ENCODE peak calls at places on chromosomes 5 and 9, in four cellular contexts. K is A549, T is spleen, C is tibial nerve. M is an unnamed sample.

GRCh38 chr5:67465556-67466206 is 269.1 kb upstream of the CD180 start:
- DNase-seq in C (no peak), T (no peak), K (no peak), M (no peak)

GRCh38 chr5:75381456-75381855 is 44.4 kb downstream of the HMGCR start:
- DNase-seq in C (no peak), K (no peak), T (no peak), M (no peak)

GRCh38 chr9:89442981-89443817 is 54.7 kb downstream of the SEMA4D start:
- DNase-seq in K (no peak), T (no peak), C (no peak), M (no peak)

GRCh38 chr5:55994502-55994997 is at the start of gene IL6ST:
- DNase-seq in T (no peak), K (peak), C (peak), M (no peak)

GRCh38 chr5:67009028-67009427 is 187.6 kb downstream of the CD180 start:
- DNase-seq in K (no peak), C (no peak), T (no peak), M (no peak)

GRCh38 chr5:122815218-122815767 is 30.1 kb upstream of the SNX24 start:
- DNase-seq in C (no peak), T (no peak), K (no peak), M (no peak)

GRCh38 chr9:137461663-137462395 is 2.7 kb upstream of the NSMF start:
- DNase-seq in K (peak), C (no peak), T (peak), M (no peak)

GRCh38 chr5:159504857-159505304 is 174.6 kb upstream of the IL12B start:
- DNase-seq in C (no peak), T (no peak), K (no peak), M (peak)

GRCh38 chr5:33964132-33964531 is 20.4 kb downstream of the SLC45A2 start:
- DNase-seq in K (no peak), C (no peak), T (no peak), M (no peak)

GRCh38 chr9:98890256-98890655 is 53.5 kb upstream of the COL15A1 start:
- DNase-seq in T (no peak), K (no peak), C (no peak), M (no peak)

GRCh38 chr9:134544388-134545212 is 97.0 kb upstream of the COL5A1 start:
- DNase-seq in T (peak), C (no peak), K (no peak), M (peak)

GRCh38 chr5:171309526-171310333 is 682 bp downstream of the TLX3 start:
- DNase-seq in K (peak), T (no peak), C (no peak), M (no peak)

GRCh38 chr9:18437315-18438200 is 36.4 kb upstream of the ADAMTSL1 start:
- DNase-seq in C (no peak), K (no peak), T (peak), M (peak)

GRCh38 chr9:72527801-72528195 is 6.4 kb downstream of the TMC1 start:
- DNase-seq in K (no peak), T (no peak), C (no peak), M (no peak)

GRCh38 chr9:72529531-72529930 is 8.1 kb downstream of the TMC1 start:
- DNase-seq in T (no peak), C (no peak), K (no peak), M (no peak)

GRCh38 chr9:72524820-72525539 is 3.6 kb downstream of the TMC1 start:
- DNase-seq in T (no peak), K (peak), C (no peak), M (no peak)

DNA sequence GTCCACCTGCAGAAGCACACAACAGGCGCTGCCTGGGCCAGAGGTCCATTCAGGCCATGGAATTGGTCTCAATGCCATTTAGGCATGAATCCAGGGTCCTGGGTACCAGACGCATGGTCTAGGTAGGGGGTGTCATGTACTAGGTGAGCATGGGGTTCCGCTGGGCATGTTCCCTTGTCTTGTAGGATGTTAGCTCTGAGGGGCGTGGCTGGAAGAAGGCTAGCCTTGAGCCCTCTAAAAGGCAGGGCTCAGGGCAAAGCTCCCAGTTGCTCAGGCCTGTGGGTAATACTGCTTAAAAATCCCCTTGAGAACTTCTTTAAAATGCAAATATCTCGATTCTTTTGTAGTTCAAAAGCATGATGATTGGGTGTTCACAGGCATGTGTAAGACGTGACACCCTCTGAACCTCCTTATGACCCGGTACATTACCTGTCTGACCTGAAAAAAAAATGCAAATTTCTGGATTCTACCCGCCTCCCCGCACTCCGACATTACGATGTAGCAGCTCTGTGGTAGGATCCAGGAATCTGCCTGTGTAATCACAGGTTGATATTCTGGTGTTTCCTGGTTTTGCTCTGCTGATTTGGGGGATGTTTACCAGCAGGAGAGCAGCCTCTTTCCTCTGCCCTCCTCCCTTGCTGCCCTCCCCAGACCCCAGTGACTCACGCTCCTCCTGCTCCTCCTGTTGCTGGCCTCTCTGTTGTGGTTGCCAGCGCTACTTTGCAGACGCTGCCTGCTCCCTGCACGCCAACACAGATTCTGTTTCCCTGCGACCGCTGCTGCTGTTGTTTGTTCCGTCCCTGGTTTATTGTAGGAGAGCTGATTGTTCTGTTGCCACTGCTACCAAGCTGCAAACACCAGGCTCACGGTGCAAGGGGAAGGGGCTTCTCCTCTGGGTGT is 5.7 kb downstream of the TMC1 start:
- DNase-seq in C (peak), K (peak), T (peak), M (peak)
- TF ChIP-seq POLR2A in C (no peak), K (peak), T (no peak), M (no peak)

DNA sequence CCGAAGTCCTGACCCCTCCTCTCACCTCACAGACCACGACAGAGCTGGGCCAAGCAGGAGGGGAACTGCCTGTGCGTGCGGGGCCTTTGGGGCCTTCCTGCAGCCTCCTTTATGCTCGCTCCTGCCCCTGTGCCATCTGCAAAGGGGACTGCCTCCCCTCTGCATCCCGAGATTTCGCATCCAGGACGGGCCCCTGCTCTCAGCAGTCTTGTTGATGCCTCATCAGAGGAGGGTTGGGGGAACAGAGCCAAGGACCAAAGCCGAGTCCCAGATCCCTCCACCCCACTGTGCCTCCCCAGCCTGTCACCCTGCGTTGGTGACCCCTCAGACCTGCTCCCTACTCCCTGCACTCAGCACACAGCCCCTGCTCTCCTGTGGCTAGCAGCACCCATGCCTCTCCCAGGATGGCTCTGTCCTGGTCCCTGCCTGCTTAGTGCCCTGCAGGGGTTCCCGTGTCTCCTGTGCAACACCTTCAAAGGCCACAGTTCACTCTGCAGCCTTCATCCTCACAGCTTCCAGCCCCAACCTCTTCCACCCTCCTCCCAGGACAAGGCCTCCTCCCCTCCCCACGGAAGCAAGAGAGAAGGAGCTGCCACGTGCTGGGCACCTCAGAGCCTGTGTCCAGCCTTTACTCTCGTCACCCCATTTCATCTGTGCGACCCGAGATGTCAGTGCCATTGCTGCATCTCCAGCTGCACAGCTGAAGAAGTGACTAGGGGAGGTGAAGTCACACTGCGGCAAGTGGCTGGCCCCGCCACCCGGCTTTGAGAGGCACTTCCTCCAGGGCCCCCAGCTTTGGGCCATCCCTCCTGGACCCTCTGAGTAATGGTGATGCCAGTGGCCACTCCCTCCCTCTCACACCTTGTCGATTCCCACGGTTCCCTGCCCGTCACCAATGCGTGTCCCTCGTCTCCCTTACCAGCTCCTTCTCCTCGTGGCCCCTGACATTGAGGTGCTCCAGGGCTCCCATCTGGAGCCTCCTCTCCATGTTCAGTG is 62.6 kb upstream of the LRRTM2 start:
- DNase-seq in K (no peak), T (peak), C (no peak), M (no peak)
- TF ChIP-seq POLR2A in K (no peak), T (no peak), C (no peak), M (no peak)

GRCh38 chr5:135393229-135393628 is 5.8 kb downstream of the MACROH2A1 start:
- DNase-seq in C (no peak), T (no peak), K (no peak), M (no peak)
- TF ChIP-seq POLR2A in C (no peak), T (peak), K (no peak), M (no peak)

GRCh38 chr5:136192015-136192525 is 892 bp downstream of the SMIM32 start:
- DNase-seq in C (no peak), T (peak), K (no peak), M (no peak)
- TF ChIP-seq POLR2A in C (no peak), T (no peak), K (no peak), M (no peak)

DNA sequence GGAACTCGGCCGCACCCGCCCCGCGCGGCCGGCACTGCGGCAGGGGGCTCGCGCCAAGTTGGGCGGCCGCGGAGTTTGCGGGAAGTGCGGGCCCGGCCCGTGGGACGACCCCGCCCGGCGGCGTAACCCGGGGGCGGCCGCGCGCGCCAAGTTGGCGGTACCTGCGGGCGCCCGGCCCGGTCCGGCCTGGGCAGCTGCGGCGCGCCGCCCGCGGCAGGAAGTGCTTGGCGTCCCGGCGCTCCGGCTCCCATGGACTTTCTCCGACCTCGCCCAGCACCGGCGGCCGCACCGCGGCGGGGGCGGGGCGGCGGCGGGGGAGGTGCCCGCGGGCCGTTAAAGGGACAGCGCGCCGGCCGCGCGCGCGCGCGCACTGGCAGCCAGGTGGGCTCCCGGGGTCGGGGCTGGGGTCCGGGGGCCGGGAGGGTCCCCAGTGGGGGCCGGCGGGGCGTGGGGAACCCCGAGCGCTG is at the start of gene NACC2:
- DNase-seq in C (peak), T (peak), K (peak), M (peak)
- TF ChIP-seq POLR2A in C (no peak), T (no peak), K (peak), M (no peak)

GRCh38 chr9:376115-376514 is 161.4 kb downstream of the DOCK8 start:
- DNase-seq in T (no peak), K (no peak), C (no peak), M (no peak)

GRCh38 chr9:382383-382782 is 167.7 kb downstream of the DOCK8 start:
- DNase-seq in K (no peak), T (no peak), C (no peak), M (no peak)

GRCh38 chr9:374726-375125 is 160.1 kb downstream of the DOCK8 start:
- DNase-seq in T (no peak), K (no peak), C (no peak), M (no peak)

GRCh38 chr9:373759-374206 is 159.1 kb downstream of the DOCK8 start:
- DNase-seq in C (no peak), K (no peak), T (no peak), M (no peak)

GRCh38 chr9:378263-378662 is 163.6 kb downstream of the DOCK8 start:
- DNase-seq in T (no peak), K (no peak), C (no peak), M (no peak)
- TF ChIP-seq POLR2A in T (no peak), K (no peak), C (no peak), M (no peak)

GRCh38 chr5:43040287-43041098 is at the start of gene ANXA2R:
- DNase-seq in C (peak), T (peak), K (peak), M (peak)
- TF ChIP-seq POLR2A in C (no peak), T (peak), K (no peak), M (no peak)

GRCh38 chr5:132369471-132370240 is at the start of gene SLC22A5:
- DNase-seq in K (peak), C (peak), T (peak), M (peak)
- TF ChIP-seq POLR2A in K (peak), C (no peak), T (peak), M (peak)

GRCh38 chr5:42811591-42812392 is at the start of gene SELENOP:
- DNase-seq in K (peak), T (no peak), C (peak), M (peak)
- TF ChIP-seq POLR2A in K (no peak), T (peak), C (peak), M (peak)

GRCh38 chr5:1181451-1182359 is 19.7 kb upstream of the SLC6A19 start:
- DNase-seq in C (no peak), K (no peak), T (no peak), M (no peak)

GRCh38 chr5:1184163-1184470 is 17.3 kb upstream of the SLC6A19 start:
- DNase-seq in T (no peak), C (no peak), K (no peak), M (no peak)

GRCh38 chr5:1182360-1182632 is 19.1 kb upstream of the SLC6A19 start:
- DNase-seq in K (no peak), T (no peak), C (no peak), M (no peak)

GRCh38 chr5:1183424-1184162 is 17.8 kb upstream of the SLC6A19 start:
- DNase-seq in T (no peak), C (no peak), K (no peak), M (no peak)

GRCh38 chr5:1182633-1183423 is 18.6 kb upstream of the SLC6A19 start:
- DNase-seq in K (no peak), T (peak), C (no peak), M (peak)
- TF ChIP-seq POLR2A in K (no peak), T (no peak), C (no peak), M (no peak)